ENCODE peak calls at places on chromosomes 6 and 20, in seven cellular contexts. Y, H, N, L, A, I and B are unnamed samples. For H3K27me3, the result is how much of the 10 kb centered on the place peaks cover.

GRCh38 chr6:23174781-23175361 is 605.5 kb downstream of the HDGFL1 start:
- DNase-seq in Y (no peak), H (no peak), N (no peak), L (no peak), A (no peak), I (no peak), B (no peak)

GRCh38 chr6:158847012-158847529 is 27.9 kb upstream of the EZR start:
- DNase-seq in Y (no peak), H (no peak), N (no peak), L (no peak), A (no peak), I (no peak), B (no peak)

GRCh38 chr6:9178066-9178465 is 742.7 kb upstream of the SLC35B3 start:
- DNase-seq in Y (no peak), H (no peak), N (no peak), L (no peak), A (no peak), I (no peak), B (no peak)

GRCh38 chr6:159819932-159820640 is 20.0 kb downstream of the PNLDC1 start:
- DNase-seq in Y (no peak), H (no peak), N (no peak), L (no peak), A (no peak), I (no peak), B (no peak)

GRCh38 chr6:9456241-9456658 is 958.6 kb downstream of the TFAP2A start:
- DNase-seq in Y (no peak), H (no peak), N (no peak), L (no peak), A (no peak), I (no peak), B (no peak)

GRCh38 chr6:134589512-134589911 is 271.6 kb upstream of the SGK1 start:
- DNase-seq in Y (no peak), H (no peak), N (no peak), L (no peak), A (no peak), I (no peak), B (no peak)

GRCh38 chr6:39061588-39061987 is 13.0 kb downstream of the GLP1R start:
- DNase-seq in Y (no peak), H (no peak), N (no peak), L (no peak), A (no peak), I (no peak), B (no peak)

GRCh38 chr6:137006056-137006455 is 38.7 kb downstream of the IL20RA start:
- DNase-seq in Y (no peak), H (no peak), N (no peak), L (no peak), A (no peak), I (no peak), B (no peak)

GRCh38 chr6:1669996-1670395 is 60.3 kb downstream of the FOXC1 start:
- DNase-seq in Y (no peak), H (no peak), N (no peak), L (no peak), A (no peak), I (no peak), B (no peak)

GRCh38 chr20:48406462-48407235 is 421.1 kb downstream of the PREX1 start:
- DNase-seq in Y (no peak), H (no peak), N (no peak), L (no peak), A (no peak), I (no peak), B (no peak)

GRCh38 chr20:58702859-58703648 is 10.5 kb downstream of the NPEPL1 start:
- DNase-seq in Y (peak), H (peak), N (peak), L (no peak), A (no peak), I (no peak), B (no peak)

GRCh38 chr6:14441371-14441781 is 323.8 kb downstream of the CD83 start:
- DNase-seq in Y (peak), H (no peak), N (peak), L (peak), A (no peak), I (peak), B (peak)

GRCh38 chr6:104526383-104526782 is 333.3 kb downstream of the HACE1 start:
- DNase-seq in Y (no peak), H (no peak), N (no peak), L (no peak), A (no peak), I (no peak), B (no peak)

GRCh38 chr6:13307508-13307995 is 20.8 kb downstream of the TBC1D7 start:
- DNase-seq in Y (no peak), H (no peak), N (no peak), L (no peak), A (no peak), I (no peak), B (no peak)

GRCh38 chr6:30544666-30545272 is 11.5 kb downstream of the GNL1 start:
- DNase-seq in Y (no peak), H (no peak), N (no peak), L (no peak), A (no peak), I (no peak), B (no peak)

GRCh38 chr20:8398289-8399051 is 266.4 kb downstream of the PLCB1 start:
- DNase-seq in Y (no peak), H (no peak), N (no peak), L (no peak), A (no peak), I (no peak), B (no peak)

GRCh38 chr6:16748028-16748319 is 13.3 kb downstream of the ATXN1 start:
- DNase-seq in Y (no peak), H (no peak), N (no peak), L (no peak), A (no peak), I (no peak), B (no peak)

GRCh38 chr6:140915001-140915950 is 1217.4 kb upstream of the GJE1 start:
- DNase-seq in Y (no peak), H (no peak), N (no peak), L (no peak), A (no peak), I (no peak), B (no peak)

GRCh38 chr20:37343212-37343993 is 2.5 kb upstream of the SRC start:
- DNase-seq in Y (no peak), H (peak), N (no peak), L (no peak), A (peak), I (peak), B (no peak)

GRCh38 chr6:112439010-112439409 is 91.9 kb downstream of the RFPL4B start:
- DNase-seq in Y (no peak), H (no peak), N (no peak), L (no peak), A (no peak), I (peak), B (no peak)

GRCh38 chr20:37406010-37406998 is 60.4 kb downstream of the SRC start:
- DNase-seq in Y (peak), H (peak), N (peak), L (no peak), A (peak), I (peak), B (no peak)

GRCh38 chr6:131001945-131002661 is 60.9 kb downstream of the EPB41L2 start:
- DNase-seq in Y (no peak), H (no peak), N (no peak), L (no peak), A (no peak), I (no peak), B (no peak)

GRCh38 chr6:17032595-17033591 is 69.0 kb upstream of the STMND1 start:
- DNase-seq in Y (peak), H (peak), N (peak), L (peak), A (peak), I (peak), B (peak)

GRCh38 chr6:128111096-128111495 is 210.2 kb upstream of the THEMIS start:
- DNase-seq in Y (no peak), H (no peak), N (no peak), L (no peak), A (no peak), I (no peak), B (no peak)

DNA sequence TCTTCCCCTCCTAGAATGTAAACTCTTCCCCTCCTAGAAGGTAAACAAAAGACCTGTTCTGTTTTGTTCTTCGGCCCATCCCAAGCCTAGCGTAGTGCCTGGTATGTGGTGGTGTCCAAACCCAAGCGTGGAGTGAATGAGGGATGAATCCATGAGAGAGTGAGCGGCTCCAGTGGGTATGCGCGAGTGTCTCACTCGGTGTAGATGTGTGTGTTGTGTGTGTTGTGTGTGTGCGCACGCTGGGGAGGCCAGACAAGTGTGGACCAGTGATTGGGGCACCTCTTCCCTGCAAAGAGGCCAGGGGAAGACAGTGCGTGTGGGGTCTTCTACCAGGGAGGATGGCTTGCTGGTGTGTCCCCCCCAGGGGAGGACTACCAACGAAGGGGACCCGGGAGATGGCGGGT is 392 bp upstream of the SLC2A10 start:
- DNase-seq in Y (no peak), H (peak), N (no peak), L (no peak), A (peak), I (no peak), B (no peak)
- H3K27me3 ChIP-seq in Y (under half), H (under half), N (under half), L (under half), A (under half), I (under half), B (under half)

GRCh38 chr6:33405541-33405940 is 5.3 kb upstream of the PHF1 start:
- DNase-seq in Y (no peak), H (no peak), N (no peak), L (no peak), A (no peak), I (no peak), B (no peak)
- TF ChIP-seq POLR2A in Y (no peak), H (no peak), N (no peak), L (no peak), A (no peak), I (no peak), B (no peak)

DNA sequence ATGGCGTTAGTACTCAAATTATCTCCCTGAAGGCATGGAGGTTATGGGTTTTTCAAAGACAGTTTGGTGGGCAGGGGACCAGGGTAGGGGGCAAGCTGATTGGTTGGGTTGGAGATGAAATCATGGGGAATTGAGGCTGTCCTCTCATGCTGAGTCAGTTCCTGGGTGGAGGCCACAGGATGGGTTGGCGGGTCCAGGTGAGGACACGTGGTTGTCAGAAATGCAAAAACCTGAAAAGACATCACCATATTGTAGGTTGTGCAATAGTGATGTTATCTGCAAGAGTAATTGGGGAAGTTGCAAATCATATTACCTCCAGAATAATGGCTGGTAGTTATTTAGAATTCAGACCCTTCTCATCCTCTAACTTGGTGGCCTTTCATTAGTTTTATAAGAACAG is 30.1 kb downstream of the GPX6 start:
- DNase-seq in Y (no peak), H (no peak), N (no peak), L (no peak), A (no peak), I (no peak), B (no peak)
- H3K27me3 ChIP-seq in Y (under half), H (half or more), N (under half), L (under half), A (under half), I (under half), B (under half)

GRCh38 chr6:95577317-95578105 is at the start of gene MANEA:
- DNase-seq in Y (peak), H (peak), N (peak), L (peak), A (peak), I (peak), B (peak)
- TF ChIP-seq POLR2A in Y (peak), H (peak), N (peak), L (peak), A (no peak), I (no peak), B (peak)

GRCh38 chr20:51050636-51051035 is 27.7 kb upstream of the KCNG1 start:
- DNase-seq in Y (no peak), H (no peak), N (no peak), L (no peak), A (no peak), I (no peak), B (no peak)

GRCh38 chr20:51059862-51060261 is 37.0 kb upstream of the KCNG1 start:
- DNase-seq in Y (no peak), H (no peak), N (no peak), L (no peak), A (no peak), I (no peak), B (no peak)

DNA sequence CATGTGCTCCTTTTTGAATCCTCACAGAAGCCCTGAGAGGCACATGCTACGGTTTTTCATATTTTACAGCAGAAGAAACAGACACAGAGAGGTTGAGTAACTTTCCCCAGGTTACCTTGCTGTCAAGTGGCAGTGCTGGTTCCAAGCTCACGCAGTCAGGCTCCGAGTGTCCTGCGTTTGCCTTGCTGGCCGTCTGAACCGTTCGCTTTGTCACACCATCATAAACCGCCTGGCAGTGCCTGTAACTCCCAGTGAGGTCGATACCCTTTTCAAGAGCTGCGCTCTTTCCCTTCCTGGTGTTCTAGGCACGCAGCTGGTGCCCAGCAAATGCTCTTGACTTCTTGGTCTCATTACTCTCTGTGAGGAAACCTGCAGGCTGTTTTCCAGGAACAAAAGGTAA is 31.3 kb upstream of the KCNG1 start:
- DNase-seq in Y (no peak), H (no peak), N (no peak), L (no peak), A (no peak), I (no peak), B (no peak)
- H3K27me3 ChIP-seq in Y (under half), H (under half), N (under half), L (under half), A (under half), I (under half), B (under half)

GRCh38 chr6:3159805-3160781 is 2.7 kb upstream of the TUBB2A start:
- DNase-seq in Y (no peak), H (peak), N (no peak), L (no peak), A (peak), I (peak), B (peak)
- TF ChIP-seq POLR2A in Y (no peak), H (peak), N (no peak), L (no peak), A (no peak), I (no peak), B (no peak)

GRCh38 chr6:35795453-35796071 is 1.6 kb downstream of the CLPS start:
- DNase-seq in Y (no peak), H (no peak), N (no peak), L (no peak), A (no peak), I (no peak), B (no peak)
- H3K27me3 ChIP-seq in Y (under half), H (under half), N (under half), L (under half), A (under half), I (under half), B (under half)